ENCODE peak calls at places on chromosome 16, in six cellular contexts. One of them, this sample, is unnamed.
A peak's percentile ranks its signal among the peaks of the same experiment; 100 is the strongest.

GRCh38 chr16:47046726-47047602 is 73.5 kb upstream of the DNAJA2 start:
- DNase-seq in foreskin fibroblast: no peak
- DNase-seq in heart right ventricle: no peak
- DNase-seq in ascending aorta: no peak
- DNase-seq in testis: no peak
- DNase-seq in lower leg skin: no peak
- DNase-seq in this sample: no peak

GRCh38 chr16:14629612-14629918 is 495 bp downstream of the PARN start:
- DNase-seq in foreskin fibroblast: peak; percentile 16
- DNase-seq in heart right ventricle: no peak
- DNase-seq in ascending aorta: peak; percentile 66
- DNase-seq in testis: no peak
- DNase-seq in lower leg skin: no peak
- DNase-seq in this sample: no peak

GRCh38 chr16:4460936-4461249 is 13.5 kb downstream of the NMRAL1 start:
- DNase-seq in foreskin fibroblast: no peak
- DNase-seq in heart right ventricle: no peak
- DNase-seq in ascending aorta: no peak
- DNase-seq in testis: no peak
- DNase-seq in lower leg skin: no peak
- DNase-seq in this sample: no peak

GRCh38 chr16:88628512-88628974 is 9.8 kb upstream of the IL17C start:
- DNase-seq in foreskin fibroblast: peak; percentile 52
- DNase-seq in heart right ventricle: peak; percentile 75
- DNase-seq in ascending aorta: no peak
- DNase-seq in testis: peak; percentile 28
- DNase-seq in lower leg skin: no peak
- DNase-seq in this sample: peak; percentile 74

GRCh38 chr16:3780570-3780969 is 63.2 kb upstream of the TRAP1 start:
- DNase-seq in foreskin fibroblast: peak; percentile 30
- DNase-seq in heart right ventricle: no peak
- DNase-seq in ascending aorta: no peak
- DNase-seq in testis: no peak
- DNase-seq in lower leg skin: no peak
- DNase-seq in this sample: no peak

GRCh38 chr16:87340198-87340597 is 23.0 kb upstream of the C16orf95 start:
- DNase-seq in foreskin fibroblast: no peak
- DNase-seq in heart right ventricle: no peak
- DNase-seq in ascending aorta: no peak
- DNase-seq in testis: no peak
- DNase-seq in lower leg skin: no peak
- DNase-seq in this sample: no peak

GRCh38 chr16:85151079-85151602 is 38.9 kb upstream of the CIBAR2 start:
- DNase-seq in foreskin fibroblast: no peak
- DNase-seq in heart right ventricle: no peak
- DNase-seq in ascending aorta: no peak
- DNase-seq in testis: no peak
- DNase-seq in lower leg skin: no peak
- DNase-seq in this sample: no peak

GRCh38 chr16:15976929-15977637 is 27.7 kb downstream of the ABCC1 start:
- DNase-seq in foreskin fibroblast: peak; percentile 65
- DNase-seq in heart right ventricle: no peak
- DNase-seq in ascending aorta: peak; percentile 82
- DNase-seq in testis: peak; percentile 24
- DNase-seq in lower leg skin: no peak
- DNase-seq in this sample: no peak

GRCh38 chr16:78463591-78463990 is 364.1 kb downstream of the WWOX start:
- DNase-seq in foreskin fibroblast: no peak
- DNase-seq in heart right ventricle: no peak
- DNase-seq in ascending aorta: no peak
- DNase-seq in testis: no peak
- DNase-seq in lower leg skin: no peak
- DNase-seq in this sample: no peak

GRCh38 chr16:9077001-9077809 is 14.2 kb upstream of the HAPSTR1 start:
- DNase-seq in foreskin fibroblast: peak; percentile 88
- DNase-seq in heart right ventricle: no peak
- DNase-seq in ascending aorta: no peak
- DNase-seq in testis: no peak
- DNase-seq in lower leg skin: no peak
- DNase-seq in this sample: no peak
- TF ChIP-seq CTCF in foreskin fibroblast: no peak
- TF ChIP-seq CTCF in heart right ventricle: no peak
- TF ChIP-seq CTCF in ascending aorta: no peak
- TF ChIP-seq CTCF in testis: no peak
- TF ChIP-seq CTCF in lower leg skin: no peak
- TF ChIP-seq CTCF in this sample: no peak

DNA sequence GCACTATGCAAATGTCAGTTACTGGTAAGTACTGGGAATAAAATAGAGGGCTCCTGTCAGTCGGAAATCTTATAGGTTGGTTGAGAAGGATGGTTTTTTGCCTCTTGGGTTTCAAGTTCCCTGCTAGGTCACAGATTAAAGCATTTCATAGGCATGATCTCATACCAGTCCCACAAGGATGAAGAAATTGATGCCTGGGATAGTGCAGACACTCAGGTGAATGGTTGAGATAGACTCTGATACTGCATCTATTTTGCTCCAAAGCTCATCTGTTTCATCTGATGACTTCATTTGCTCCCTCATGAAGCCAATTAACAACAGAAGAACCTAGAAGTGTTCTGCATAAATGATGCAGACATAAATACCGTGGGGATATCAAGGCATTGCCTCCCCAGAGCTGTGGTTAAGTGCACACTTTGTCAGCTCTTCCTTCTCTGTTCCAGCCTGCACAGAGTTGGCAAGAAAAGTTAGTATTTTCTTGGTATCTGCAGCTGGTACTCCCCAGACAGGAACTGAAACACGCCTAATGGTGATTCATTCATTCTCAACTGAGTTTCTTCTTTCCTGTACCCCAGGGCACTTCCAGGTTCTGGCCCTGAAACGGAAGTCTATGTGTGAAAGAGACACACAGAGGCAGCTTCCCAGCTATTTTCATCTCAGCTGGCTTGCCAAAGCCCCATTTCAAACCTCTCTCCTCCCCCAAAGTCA is 418.3 kb upstream of the SALL1 start:
- DNase-seq in foreskin fibroblast: peak; percentile 50
- DNase-seq in heart right ventricle: no peak
- DNase-seq in ascending aorta: no peak
- DNase-seq in testis: no peak
- DNase-seq in lower leg skin: no peak
- DNase-seq in this sample: no peak
- TF ChIP-seq CTCF in foreskin fibroblast: no peak
- TF ChIP-seq CTCF in heart right ventricle: no peak
- TF ChIP-seq CTCF in ascending aorta: no peak
- TF ChIP-seq CTCF in testis: no peak
- TF ChIP-seq CTCF in lower leg skin: no peak
- TF ChIP-seq CTCF in this sample: no peak

DNA sequence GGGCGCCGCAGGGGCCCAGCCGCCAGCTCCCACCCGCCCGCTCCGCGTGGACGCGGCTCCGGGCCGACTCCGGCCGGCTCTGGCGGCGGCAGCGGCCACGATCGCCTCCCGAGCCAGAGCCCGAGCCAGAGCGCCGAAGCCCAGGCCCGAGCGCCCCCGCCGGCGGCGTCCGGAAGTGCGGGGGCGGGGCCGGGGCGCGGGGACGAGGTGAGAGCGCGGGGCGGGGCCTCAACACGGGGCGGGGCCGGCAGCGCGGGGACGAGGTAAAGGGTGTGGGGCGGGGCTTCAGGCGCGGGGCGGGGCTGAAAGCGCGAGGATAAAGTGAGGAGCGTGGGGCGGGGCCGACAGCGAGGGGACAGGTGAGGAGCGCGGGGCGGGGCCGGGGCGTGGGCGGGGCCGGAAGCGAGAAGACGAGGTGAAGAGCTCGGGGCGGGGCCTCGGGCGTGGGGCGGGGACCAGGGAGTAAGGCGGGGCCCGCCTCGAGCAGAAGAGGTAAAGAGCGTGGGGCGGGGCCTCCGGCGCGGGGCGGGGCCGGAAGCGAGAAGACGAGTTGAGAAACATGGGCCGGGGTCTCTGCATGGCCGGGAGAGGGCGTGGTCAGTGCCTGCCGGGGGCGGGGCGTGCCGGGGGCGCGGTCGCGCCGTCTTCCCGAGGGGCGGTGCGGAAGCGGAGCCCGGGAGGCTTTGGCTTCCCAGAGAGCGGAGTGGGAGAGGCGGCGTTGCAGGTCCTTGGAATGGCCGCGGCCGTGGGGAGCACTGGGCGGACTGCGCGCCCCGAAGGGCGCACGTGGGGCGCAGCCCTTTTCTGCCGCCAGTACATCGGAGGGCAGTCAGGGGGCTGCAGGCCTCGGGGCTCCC is at the start of gene AXIN1:
- DNase-seq in foreskin fibroblast: peak; percentile 96
- DNase-seq in heart right ventricle: peak; percentile 97
- DNase-seq in ascending aorta: peak; percentile 99
- DNase-seq in testis: peak; percentile 100
- DNase-seq in lower leg skin: peak; percentile 100
- DNase-seq in this sample: peak; percentile 99
- TF ChIP-seq CTCF in foreskin fibroblast: no peak
- TF ChIP-seq CTCF in heart right ventricle: peak; percentile 29
- TF ChIP-seq CTCF in ascending aorta: no peak
- TF ChIP-seq CTCF in testis: peak; percentile 62
- TF ChIP-seq CTCF in lower leg skin: no peak
- TF ChIP-seq CTCF in this sample: peak; percentile 65

GRCh38 chr16:966035-966434 is 4.7 kb downstream of the LMF1 start:
- DNase-seq in foreskin fibroblast: no peak
- DNase-seq in heart right ventricle: no peak
- DNase-seq in ascending aorta: no peak
- DNase-seq in testis: no peak
- DNase-seq in lower leg skin: no peak
- DNase-seq in this sample: no peak

GRCh38 chr16:963913-964695 is 6.7 kb downstream of the LMF1 start:
- DNase-seq in foreskin fibroblast: peak; percentile 30
- DNase-seq in heart right ventricle: no peak
- DNase-seq in ascending aorta: no peak
- DNase-seq in testis: no peak
- DNase-seq in lower leg skin: no peak
- DNase-seq in this sample: no peak

GRCh38 chr16:966505-966904 is 4.3 kb downstream of the LMF1 start:
- DNase-seq in foreskin fibroblast: no peak
- DNase-seq in heart right ventricle: no peak
- DNase-seq in ascending aorta: no peak
- DNase-seq in testis: no peak
- DNase-seq in lower leg skin: no peak
- DNase-seq in this sample: no peak

GRCh38 chr16:965487-965886 is 5.3 kb downstream of the LMF1 start:
- DNase-seq in foreskin fibroblast: no peak
- DNase-seq in heart right ventricle: no peak
- DNase-seq in ascending aorta: no peak
- DNase-seq in testis: no peak
- DNase-seq in lower leg skin: no peak
- DNase-seq in this sample: no peak

DNA sequence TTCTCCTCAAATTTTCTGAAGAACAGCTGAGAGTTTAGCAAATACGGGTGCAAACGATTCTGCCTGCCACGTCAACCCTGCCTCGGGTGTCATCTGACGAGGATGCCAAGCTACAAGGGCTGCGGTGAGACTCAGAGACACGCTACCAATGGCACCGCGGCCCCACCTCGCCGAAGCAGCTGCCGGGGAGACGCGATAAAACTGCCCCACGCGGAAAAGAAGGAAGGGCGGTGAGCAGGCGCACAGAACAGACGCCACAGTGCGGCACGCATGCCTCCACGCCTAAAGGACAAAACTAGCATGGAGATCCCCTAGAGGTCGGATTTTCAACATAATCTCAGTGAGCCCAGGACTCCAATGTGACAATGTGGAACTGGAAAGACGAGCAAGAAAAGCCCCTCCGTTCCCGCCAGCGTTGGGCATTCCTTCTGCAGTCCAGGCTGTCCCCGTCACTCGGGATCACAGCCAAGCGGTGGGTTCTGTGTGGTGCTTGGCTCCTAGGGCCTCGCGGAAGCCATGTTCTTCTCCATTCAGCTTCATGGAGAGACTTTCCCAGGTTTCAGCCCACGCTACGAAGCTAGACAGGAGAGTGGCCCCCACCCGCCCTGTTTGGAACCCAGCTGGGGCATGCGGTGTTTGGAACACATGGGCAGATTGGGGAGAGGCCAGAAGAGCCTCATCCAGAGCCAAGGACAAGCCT is 5.9 kb downstream of the LMF1 start:
- DNase-seq in foreskin fibroblast: peak; percentile 74
- DNase-seq in heart right ventricle: no peak
- DNase-seq in ascending aorta: no peak
- DNase-seq in testis: no peak
- DNase-seq in lower leg skin: no peak
- DNase-seq in this sample: no peak
- TF ChIP-seq CTCF in foreskin fibroblast: no peak
- TF ChIP-seq CTCF in heart right ventricle: no peak
- TF ChIP-seq CTCF in ascending aorta: no peak
- TF ChIP-seq CTCF in testis: no peak
- TF ChIP-seq CTCF in lower leg skin: no peak
- TF ChIP-seq CTCF in this sample: no peak